ENCODE peak calls at places on chromosome 15, in eight cellular contexts. G is pancreas; V is gastrocnemius medialis; Q is AG04450; I is fibroblast of lung; N is right cardiac atrium; U is cardiac muscle cell; Z is CD8-positive, alpha-beta memory T cell. D is an unnamed sample. For H3K9me3, the result is how much of the 10 kb centered on the place peaks cover.

GRCh38 chr15:72285927-72286516 is 13.7 kb upstream of the PARP6 start:
- DNase-seq in G (peak), V (peak), Q (no peak), I (peak), N (peak), U (peak), Z (peak), D (peak)

GRCh38 chr15:50925281-50925680 is 16.8 kb downstream of the AP4E1 start:
- DNase-seq in G (no peak), V (no peak), Q (no peak), I (no peak), N (no peak), U (no peak), Z (no peak), D (no peak)

GRCh38 chr15:101702077-101702476 is 22.2 kb downstream of the TARS3 start:
- DNase-seq in G (no peak), V (no peak), Q (no peak), I (no peak), N (no peak), U (no peak), Z (no peak), D (no peak)

GRCh38 chr15:48017747-48018146 is 103.0 kb upstream of the SLC24A5 start:
- DNase-seq in G (no peak), V (no peak), Q (no peak), I (no peak), N (no peak), U (no peak), Z (no peak), D (no peak)

GRCh38 chr15:71687902-71688508 is 122.3 kb upstream of the NR2E3 start:
- DNase-seq in G (no peak), V (no peak), Q (no peak), I (peak), N (no peak), U (no peak), Z (no peak), D (no peak)

GRCh38 chr15:66708389-66708788 is 6.4 kb downstream of the SMAD6 start:
- DNase-seq in G (no peak), V (no peak), Q (no peak), I (no peak), N (no peak), U (no peak), Z (no peak), D (no peak)

GRCh38 chr15:74417230-74417629 is 16.5 kb downstream of the SEMA7A start:
- DNase-seq in G (no peak), V (no peak), Q (no peak), I (peak), N (no peak), U (peak), Z (no peak), D (no peak)

GRCh38 chr15:78685157-78685830 is 44.3 kb upstream of the CHRNB4 start:
- DNase-seq in G (no peak), V (no peak), Q (no peak), I (no peak), N (no peak), U (no peak), Z (no peak), D (peak)

GRCh38 chr15:40125950-40126349 is 17.3 kb upstream of the BMF start:
- DNase-seq in G (no peak), V (no peak), Q (no peak), I (no peak), N (no peak), U (no peak), Z (no peak), D (no peak)

GRCh38 chr15:48191574-48192225 is at the start of gene CTXN2:
- DNase-seq in G (no peak), V (no peak), Q (no peak), I (peak), N (no peak), U (no peak), Z (no peak), D (no peak)

GRCh38 chr15:49242820-49243219 is 72.8 kb downstream of the GALK2 start:
- DNase-seq in G (no peak), V (no peak), Q (peak), I (peak), N (no peak), U (peak), Z (no peak), D (peak)

GRCh38 chr15:74573987-74574386 is 33.0 kb downstream of the ARID3B start:
- DNase-seq in G (no peak), V (no peak), Q (no peak), I (no peak), N (no peak), U (no peak), Z (no peak), D (no peak)

GRCh38 chr15:84661001-84661400 is 3.0 kb upstream of the NMB start:
- DNase-seq in G (no peak), V (no peak), Q (no peak), I (no peak), N (no peak), U (no peak), Z (no peak), D (no peak)

GRCh38 chr15:88605507-88606436 is 15.4 kb upstream of the AEN start:
- DNase-seq in G (peak), V (no peak), Q (no peak), I (peak), N (peak), U (peak), Z (no peak), D (peak)

GRCh38 chr15:60531811-60532210 is 52.9 kb upstream of the ICE2 start:
- DNase-seq in G (no peak), V (no peak), Q (no peak), I (no peak), N (no peak), U (no peak), Z (no peak), D (no peak)

GRCh38 chr15:33675246-33675645 is 293.1 kb upstream of the CHRM5 start:
- DNase-seq in G (no peak), V (no peak), Q (no peak), I (peak), N (no peak), U (peak), Z (no peak), D (no peak)

GRCh38 chr15:62453979-62454378 is 288.9 kb upstream of the C2CD4B start:
- DNase-seq in G (no peak), V (no peak), Q (no peak), I (peak), N (no peak), U (peak), Z (no peak), D (no peak)

GRCh38 chr15:63407612-63408011 is 26.0 kb upstream of the CA12 start:
- DNase-seq in G (no peak), V (no peak), Q (no peak), I (no peak), N (no peak), U (no peak), Z (no peak), D (no peak)

GRCh38 chr15:58840048-58840447 is 68.9 kb downstream of the MINDY2 start:
- DNase-seq in G (no peak), V (no peak), Q (no peak), I (peak), N (no peak), U (peak), Z (no peak), D (no peak)

GRCh38 chr15:40501487-40501886 is 30.7 kb downstream of the CHST14 start:
- DNase-seq in G (no peak), V (no peak), Q (no peak), I (no peak), N (no peak), U (no peak), Z (no peak), D (no peak)

GRCh38 chr15:73844356-73844755 is 29.0 kb upstream of the TBC1D21 start:
- DNase-seq in G (no peak), V (no peak), Q (no peak), I (no peak), N (no peak), U (peak), Z (no peak), D (no peak)

GRCh38 chr15:70741677-70742293 is 21.6 kb downstream of the UACA start:
- DNase-seq in G (no peak), V (no peak), Q (no peak), I (peak), N (no peak), U (peak), Z (no peak), D (no peak)

GRCh38 chr15:66131200-66131599 is 122.3 kb downstream of the MEGF11 start:
- DNase-seq in G (peak), V (no peak), Q (no peak), I (no peak), N (no peak), U (no peak), Z (no peak), D (no peak)

GRCh38 chr15:66675456-66675855 is 26.6 kb upstream of the SMAD6 start:
- DNase-seq in G (no peak), V (no peak), Q (no peak), I (no peak), N (no peak), U (peak), Z (no peak), D (no peak)

GRCh38 chr15:77392762-77393470 is 27.0 kb downstream of the PEAK1 start:
- DNase-seq in G (no peak), V (no peak), Q (no peak), I (no peak), N (no peak), U (no peak), Z (no peak), D (no peak)

GRCh38 chr15:76200641-76201105 is 110.6 kb downstream of the ETFA start:
- DNase-seq in G (no peak), V (no peak), Q (no peak), I (no peak), N (no peak), U (no peak), Z (no peak), D (no peak)

GRCh38 chr15:82531496-82532382 is 8.5 kb downstream of the RPS17 start:
- DNase-seq in G (peak), V (no peak), Q (no peak), I (no peak), N (peak), U (no peak), Z (no peak), D (no peak)

GRCh38 chr15:74433592-74434259 is at the start of gene SEMA7A:
- DNase-seq in G (peak), V (peak), Q (no peak), I (peak), N (peak), U (peak), Z (peak), D (peak)

GRCh38 chr15:33309602-33310276 is 1.0 kb upstream of the RYR3 start:
- DNase-seq in G (no peak), V (peak), Q (no peak), I (no peak), N (no peak), U (peak), Z (no peak), D (no peak)

GRCh38 chr15:60370804-60371700 is 26.7 kb downstream of the ANXA2 start:
- DNase-seq in G (peak), V (peak), Q (peak), I (peak), N (peak), U (peak), Z (no peak), D (peak)

GRCh38 chr15:62462268-62462667 is 297.2 kb upstream of the C2CD4B start:
- DNase-seq in G (no peak), V (no peak), Q (no peak), I (no peak), N (no peak), U (no peak), Z (no peak), D (no peak)

GRCh38 chr15:59866642-59867041 is 137.5 kb upstream of the FOXB1 start:
- DNase-seq in G (no peak), V (no peak), Q (no peak), I (no peak), N (no peak), U (no peak), Z (no peak), D (no peak)

GRCh38 chr15:37016287-37016686 is 84.1 kb downstream of the MEIS2 start:
- DNase-seq in G (no peak), V (no peak), Q (no peak), I (peak), N (no peak), U (peak), Z (no peak), D (no peak)

GRCh38 chr15:80854104-80854503 is 74.9 kb downstream of the CEMIP start:
- DNase-seq in G (no peak), V (no peak), Q (no peak), I (no peak), N (no peak), U (peak), Z (no peak), D (no peak)

GRCh38 chr15:70387993-70388392 is 290.3 kb upstream of the TLE3 start:
- DNase-seq in G (no peak), V (no peak), Q (no peak), I (no peak), N (no peak), U (no peak), Z (no peak), D (no peak)

GRCh38 chr15:99454941-99455795 is 110.6 kb upstream of the MEF2A start:
- DNase-seq in G (peak), V (peak), Q (peak), I (peak), N (peak), U (peak), Z (no peak), D (peak)
- H3K27ac ChIP-seq in G (no peak), V (peak), Q (peak), I (peak), N (peak), U (peak), Z (no peak), D (peak)

GRCh38 chr15:41832875-41833274 is 5.0 kb downstream of the JMJD7 start:
- DNase-seq in G (no peak), V (no peak), Q (no peak), I (no peak), N (peak), U (no peak), Z (no peak), D (no peak)
- H3K9me3 ChIP-seq in G (under half), V (under half), Q (under half), I (under half), N (under half), U (under half), Z (under half), D (under half)

GRCh38 chr15:95302809-95303208 is 1027.7 kb upstream of the NR2F2 start:
- DNase-seq in G (no peak), V (no peak), Q (no peak), I (no peak), N (no peak), U (no peak), Z (no peak), D (no peak)
- H3K27ac ChIP-seq in G (no peak), V (peak), Q (no peak), I (no peak), N (no peak), U (no peak), Z (no peak), D (no peak)

GRCh38 chr15:26598704-26599103 is 174.2 kb downstream of the GABRB3 start:
- DNase-seq in G (no peak), V (no peak), Q (no peak), I (no peak), N (no peak), U (no peak), Z (no peak), D (no peak)
- H3K9me3 ChIP-seq in G (under half), V (under half), Q (under half), I (under half), N (under half), U (under half), Z (under half), D (under half)

GRCh38 chr15:90593469-90594158 is 63.9 kb downstream of the CRTC3 start:
- DNase-seq in G (no peak), V (no peak), Q (no peak), I (no peak), N (peak), U (no peak), Z (no peak), D (no peak)
- H3K27ac ChIP-seq in G (no peak), V (peak), Q (no peak), I (no peak), N (no peak), U (no peak), Z (peak), D (no peak)

GRCh38 chr15:46872591-46872990 is 844.7 kb upstream of the SEMA6D start:
- DNase-seq in G (no peak), V (no peak), Q (no peak), I (no peak), N (no peak), U (no peak), Z (no peak), D (no peak)
- H3K9me3 ChIP-seq in G (under half), V (under half), Q (under half), I (under half), N (under half), U (under half), Z (under half), D (under half)

D was measured in heart left ventricle.